ENCODE peak calls at places on chromosome 1, in six cellular contexts. One of them, this sample, is unnamed.

GRCh38 chr1:15236226-15237145 is 10.5 kb upstream of the FHAD1 start:
- DNase-seq in choroid plexus epithelial cell: no peak
- DNase-seq in mammary epithelial cell: no peak
- DNase-seq in endodermal cell: peak
- DNase-seq in astrocyte of the spinal cord: peak
- DNase-seq in esophagus squamous epithelium: no peak
- DNase-seq in this sample: no peak

GRCh38 chr1:227563319-227564201 is at the start of gene ZNF678:
- DNase-seq in mammary epithelial cell: peak
- DNase-seq in esophagus squamous epithelium: peak
- DNase-seq in endodermal cell: peak
- DNase-seq in astrocyte of the spinal cord: peak
- DNase-seq in choroid plexus epithelial cell: peak
- DNase-seq in this sample: peak

GRCh38 chr1:32500387-32501209 is 35.7 kb downstream of the ZBTB8B start:
- DNase-seq in mammary epithelial cell: peak
- DNase-seq in endodermal cell: peak
- DNase-seq in choroid plexus epithelial cell: peak
- DNase-seq in astrocyte of the spinal cord: peak
- DNase-seq in esophagus squamous epithelium: no peak
- DNase-seq in this sample: peak

GRCh38 chr1:178513278-178513983 is 522 bp downstream of the TEX35 start:
- DNase-seq in esophagus squamous epithelium: no peak
- DNase-seq in choroid plexus epithelial cell: peak
- DNase-seq in astrocyte of the spinal cord: peak
- DNase-seq in mammary epithelial cell: no peak
- DNase-seq in endodermal cell: peak
- DNase-seq in this sample: peak

GRCh38 chr1:150268342-150268705 is 492 bp downstream of the APH1A start:
- DNase-seq in esophagus squamous epithelium: no peak
- DNase-seq in mammary epithelial cell: peak
- DNase-seq in astrocyte of the spinal cord: no peak
- DNase-seq in endodermal cell: no peak
- DNase-seq in choroid plexus epithelial cell: peak
- DNase-seq in this sample: peak

GRCh38 chr1:101253976-101254660 is 17.3 kb downstream of the S1PR1 start:
- DNase-seq in endodermal cell: no peak
- DNase-seq in choroid plexus epithelial cell: no peak
- DNase-seq in mammary epithelial cell: peak
- DNase-seq in esophagus squamous epithelium: no peak
- DNase-seq in astrocyte of the spinal cord: peak
- DNase-seq in this sample: peak

GRCh38 chr1:82788038-82788437 is 987.3 kb downstream of the ADGRL2 start:
- DNase-seq in choroid plexus epithelial cell: no peak
- DNase-seq in esophagus squamous epithelium: no peak
- DNase-seq in astrocyte of the spinal cord: no peak
- DNase-seq in endodermal cell: no peak
- DNase-seq in mammary epithelial cell: no peak
- DNase-seq in this sample: no peak

GRCh38 chr1:244286341-244286740 is 165.4 kb downstream of the ADSS2 start:
- DNase-seq in astrocyte of the spinal cord: no peak
- DNase-seq in mammary epithelial cell: no peak
- DNase-seq in choroid plexus epithelial cell: no peak
- DNase-seq in endodermal cell: no peak
- DNase-seq in esophagus squamous epithelium: no peak
- DNase-seq in this sample: no peak

GRCh38 chr1:204128964-204129896 is 22.6 kb downstream of the ETNK2 start:
- DNase-seq in esophagus squamous epithelium: no peak
- DNase-seq in choroid plexus epithelial cell: peak
- DNase-seq in endodermal cell: peak
- DNase-seq in astrocyte of the spinal cord: peak
- DNase-seq in mammary epithelial cell: peak
- DNase-seq in this sample: peak

GRCh38 chr1:216815239-216815955 is 92.2 kb upstream of the ESRRG start:
- DNase-seq in endodermal cell: no peak
- DNase-seq in astrocyte of the spinal cord: peak
- DNase-seq in mammary epithelial cell: no peak
- DNase-seq in esophagus squamous epithelium: no peak
- DNase-seq in choroid plexus epithelial cell: peak
- DNase-seq in this sample: peak

GRCh38 chr1:61472876-61473275 is 252.1 kb downstream of the TM2D1 start:
- DNase-seq in endodermal cell: no peak
- DNase-seq in astrocyte of the spinal cord: peak
- DNase-seq in mammary epithelial cell: peak
- DNase-seq in choroid plexus epithelial cell: no peak
- DNase-seq in esophagus squamous epithelium: no peak
- DNase-seq in this sample: peak

GRCh38 chr1:185049670-185050069 is 4.3 kb downstream of the RNF2 start:
- DNase-seq in mammary epithelial cell: no peak
- DNase-seq in choroid plexus epithelial cell: no peak
- DNase-seq in esophagus squamous epithelium: no peak
- DNase-seq in astrocyte of the spinal cord: no peak
- DNase-seq in endodermal cell: no peak
- DNase-seq in this sample: no peak

GRCh38 chr1:162284206-162284955 is 92.3 kb downstream of the SPATA46 start:
- DNase-seq in astrocyte of the spinal cord: no peak
- DNase-seq in mammary epithelial cell: no peak
- DNase-seq in esophagus squamous epithelium: no peak
- DNase-seq in endodermal cell: no peak
- DNase-seq in choroid plexus epithelial cell: peak
- DNase-seq in this sample: no peak

GRCh38 chr1:202015677-202015952 is 5.2 kb downstream of the ELF3 start:
- DNase-seq in esophagus squamous epithelium: no peak
- DNase-seq in endodermal cell: no peak
- DNase-seq in choroid plexus epithelial cell: no peak
- DNase-seq in astrocyte of the spinal cord: no peak
- DNase-seq in mammary epithelial cell: no peak
- DNase-seq in this sample: no peak

GRCh38 chr1:37265786-37266667 is 208.4 kb upstream of the ZC3H12A start:
- DNase-seq in mammary epithelial cell: no peak
- DNase-seq in esophagus squamous epithelium: no peak
- DNase-seq in endodermal cell: no peak
- DNase-seq in astrocyte of the spinal cord: no peak
- DNase-seq in choroid plexus epithelial cell: no peak
- DNase-seq in this sample: no peak

GRCh38 chr1:152953761-152954160 is 6.8 kb downstream of the SPRR5 start:
- DNase-seq in astrocyte of the spinal cord: no peak
- DNase-seq in esophagus squamous epithelium: no peak
- DNase-seq in mammary epithelial cell: peak
- DNase-seq in endodermal cell: no peak
- DNase-seq in choroid plexus epithelial cell: no peak
- DNase-seq in this sample: peak

DNA sequence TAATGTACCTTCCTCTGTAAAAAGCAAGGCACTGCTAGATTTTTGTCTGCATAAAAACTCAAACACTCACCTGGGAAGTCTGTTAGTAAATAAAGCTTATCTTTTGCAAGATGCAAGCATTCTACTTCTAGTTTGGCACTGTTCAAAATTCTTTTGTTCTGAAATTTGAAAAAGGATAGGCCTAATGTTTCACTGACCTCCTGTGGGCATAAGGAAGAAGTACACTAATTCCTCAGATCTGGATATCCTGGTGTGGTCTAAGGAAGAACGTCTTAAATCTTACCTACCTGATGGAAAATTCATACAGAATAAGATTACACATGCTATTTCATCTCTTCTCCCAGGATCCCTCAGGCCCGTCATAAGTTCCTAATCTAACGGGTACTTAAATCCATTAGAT is 93.5 kb upstream of the CAMK1G start:
- DNase-seq in esophagus squamous epithelium: no peak
- DNase-seq in mammary epithelial cell: peak
- DNase-seq in endodermal cell: peak
- DNase-seq in choroid plexus epithelial cell: peak
- DNase-seq in astrocyte of the spinal cord: peak
- DNase-seq in this sample: peak
- TF ChIP-seq CTCF in esophagus squamous epithelium: peak
- TF ChIP-seq CTCF in mammary epithelial cell: peak
- TF ChIP-seq CTCF in endodermal cell: peak
- TF ChIP-seq CTCF in choroid plexus epithelial cell: peak
- TF ChIP-seq CTCF in astrocyte of the spinal cord: peak
- TF ChIP-seq CTCF in this sample: peak

GRCh38 chr1:156439036-156439435 is 61.5 kb downstream of the MEF2D start:
- DNase-seq in choroid plexus epithelial cell: no peak
- DNase-seq in endodermal cell: peak
- DNase-seq in esophagus squamous epithelium: no peak
- DNase-seq in astrocyte of the spinal cord: no peak
- DNase-seq in mammary epithelial cell: no peak
- DNase-seq in this sample: no peak
- H3K4me3 ChIP-seq in choroid plexus epithelial cell: no peak
- H3K4me3 ChIP-seq in endodermal cell: peak
- H3K4me3 ChIP-seq in esophagus squamous epithelium: no peak
- H3K4me3 ChIP-seq in astrocyte of the spinal cord: no peak
- H3K4me3 ChIP-seq in mammary epithelial cell: no peak
- H3K4me3 ChIP-seq in this sample: no peak

DNA sequence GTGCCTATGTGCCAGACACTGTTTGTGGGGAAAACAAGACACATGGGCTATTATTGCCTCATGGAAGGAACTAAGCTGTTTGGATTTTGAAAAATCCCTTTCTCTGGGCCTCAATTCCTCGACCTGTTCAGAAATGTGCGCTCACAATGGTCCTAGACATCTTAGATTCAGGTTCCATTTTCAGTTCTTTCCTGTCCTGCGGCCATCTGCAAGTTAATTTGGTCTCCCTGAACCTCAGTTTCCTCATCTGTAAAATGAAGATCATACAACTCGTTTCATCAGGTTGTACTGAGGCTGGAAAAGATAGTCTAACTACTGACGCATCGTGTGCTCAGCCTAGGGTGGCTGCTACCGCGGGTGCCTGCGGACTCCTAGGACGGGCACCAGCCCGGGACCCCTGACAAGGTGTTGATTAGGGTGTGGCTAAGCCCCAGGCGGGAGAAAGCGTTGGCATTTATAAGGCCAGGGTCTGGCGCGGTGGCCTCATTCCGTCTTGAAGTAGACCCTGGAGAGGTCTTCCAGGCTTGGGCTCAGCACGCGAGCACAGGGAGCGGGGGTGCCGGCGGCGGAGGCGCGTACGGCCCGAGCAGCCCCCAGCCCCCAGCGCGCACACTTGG is 493 bp upstream of the ELOA start:
- DNase-seq in endodermal cell: peak
- DNase-seq in mammary epithelial cell: peak
- DNase-seq in choroid plexus epithelial cell: no peak
- DNase-seq in astrocyte of the spinal cord: no peak
- DNase-seq in esophagus squamous epithelium: no peak
- DNase-seq in this sample: peak
- TF ChIP-seq CTCF in endodermal cell: no peak
- TF ChIP-seq CTCF in mammary epithelial cell: no peak
- TF ChIP-seq CTCF in choroid plexus epithelial cell: no peak
- TF ChIP-seq CTCF in astrocyte of the spinal cord: no peak
- TF ChIP-seq CTCF in esophagus squamous epithelium: no peak
- TF ChIP-seq CTCF in this sample: no peak

GRCh38 chr1:66380452-66381212 is 153.3 kb upstream of the SGIP1 start:
- DNase-seq in astrocyte of the spinal cord: no peak
- DNase-seq in esophagus squamous epithelium: peak
- DNase-seq in endodermal cell: no peak
- DNase-seq in choroid plexus epithelial cell: no peak
- DNase-seq in mammary epithelial cell: peak
- DNase-seq in this sample: no peak
- H3K4me3 ChIP-seq in astrocyte of the spinal cord: no peak
- H3K4me3 ChIP-seq in esophagus squamous epithelium: no peak
- H3K4me3 ChIP-seq in endodermal cell: no peak
- H3K4me3 ChIP-seq in choroid plexus epithelial cell: no peak
- H3K4me3 ChIP-seq in mammary epithelial cell: no peak
- H3K4me3 ChIP-seq in this sample: no peak